ENCODE peak calls at places on chromosome 4, in four cellular contexts. B is K562, F is vagina, E is GM12878. X is an unnamed sample.

GRCh38 chr4:123037809-123038208 is 115.4 kb upstream of the NUDT6 start:
- DNase-seq in F (no peak), B (no peak), E (no peak), X (no peak)

GRCh38 chr4:118344801-118345200 is 8.0 kb downstream of the PRSS12 start:
- DNase-seq in B (no peak), E (no peak), F (no peak), X (no peak)

GRCh38 chr4:90148574-90149170 is 21.5 kb downstream of the CCSER1 start:
- DNase-seq in F (no peak), B (no peak), E (no peak), X (no peak)

GRCh38 chr4:41212221-41213203 is 1.8 kb downstream of the APBB2 start:
- DNase-seq in B (no peak), F (no peak), E (peak; percentile 70), X (peak; percentile 55)

GRCh38 chr4:37890501-37891220 is at the start of gene TBC1D1:
- DNase-seq in E (no peak), B (no peak), F (no peak), X (peak; percentile 74)

GRCh38 chr4:100525689-100526088 is 7.9 kb upstream of the EMCN start:
- DNase-seq in F (no peak), E (no peak), B (no peak), X (no peak)

GRCh38 chr4:100169796-100170485 is 20.3 kb downstream of the DDIT4L start:
- DNase-seq in F (no peak), B (no peak), E (no peak), X (no peak)

GRCh38 chr4:100014616-100015015 is 64.5 kb upstream of the H2AZ1 start:
- DNase-seq in F (no peak), E (no peak), B (no peak), X (no peak)

GRCh38 chr4:169085015-169085414 is 75.0 kb upstream of the CBR4 start:
- DNase-seq in F (no peak), B (no peak), E (no peak), X (no peak)

GRCh38 chr4:8095956-8096689 is 62.5 kb downstream of the ABLIM2 start:
- DNase-seq in F (no peak), B (no peak), E (no peak), X (no peak)

GRCh38 chr4:120004054-120004453 is 62.6 kb downstream of the MAD2L1 start:
- DNase-seq in E (no peak), B (no peak), F (no peak), X (no peak)
- TF ChIP-seq POLR2AphosphoS5 in E (no peak), B (no peak), F (no peak), X (no peak)

GRCh38 chr4:7042697-7043464 is at the start of gene TADA2B:
- DNase-seq in B (peak; percentile 99), E (peak; percentile 63), F (peak; percentile 97), X (peak; percentile 97)
- TF ChIP-seq POLR2A in B (no peak), E (no peak), F (no peak), X (peak; percentile 49)

GRCh38 chr4:184648220-184649025 is 824 bp downstream of the CASP3 start:
- DNase-seq in E (no peak), B (no peak), F (no peak), X (peak; percentile 60)

GRCh38 chr4:184647391-184648101 is 1.7 kb downstream of the CASP3 start:
- DNase-seq in F (no peak), B (no peak), E (no peak), X (no peak)

GRCh38 chr4:184645904-184646610 is 3.2 kb downstream of the CASP3 start:
- DNase-seq in E (no peak), B (no peak), F (no peak), X (no peak)

GRCh38 chr4:184643726-184644125 is 5.5 kb downstream of the CASP3 start:
- DNase-seq in F (no peak), E (no peak), B (no peak), X (no peak)

GRCh38 chr4:184644553-184645307 is 4.5 kb downstream of the CASP3 start:
- DNase-seq in B (no peak), F (no peak), E (no peak), X (no peak)
- H3K4me3 ChIP-seq in B (no peak overlapping the region), F (no peak overlapping the region), E (peak overlapping the region; percentile 33), X (no peak overlapping the region)

GRCh38 chr4:93788712-93789111 is 39.8 kb upstream of the ATOH1 start:
- DNase-seq in E (no peak), F (no peak), B (peak; percentile 12), X (no peak)

GRCh38 chr4:93791570-93792195 is 36.9 kb upstream of the ATOH1 start:
- DNase-seq in B (peak; percentile 60), E (no peak), F (no peak), X (peak; percentile 32)

GRCh38 chr4:93781198-93781597 is 47.4 kb upstream of the ATOH1 start:
- DNase-seq in B (no peak), F (no peak), E (no peak), X (no peak)

GRCh38 chr4:93786149-93786548 is 42.4 kb upstream of the ATOH1 start:
- DNase-seq in F (no peak), E (no peak), B (no peak), X (no peak)
- TF ChIP-seq POLR2AphosphoS5 in F (no peak), E (no peak), B (no peak), X (no peak)

DNA sequence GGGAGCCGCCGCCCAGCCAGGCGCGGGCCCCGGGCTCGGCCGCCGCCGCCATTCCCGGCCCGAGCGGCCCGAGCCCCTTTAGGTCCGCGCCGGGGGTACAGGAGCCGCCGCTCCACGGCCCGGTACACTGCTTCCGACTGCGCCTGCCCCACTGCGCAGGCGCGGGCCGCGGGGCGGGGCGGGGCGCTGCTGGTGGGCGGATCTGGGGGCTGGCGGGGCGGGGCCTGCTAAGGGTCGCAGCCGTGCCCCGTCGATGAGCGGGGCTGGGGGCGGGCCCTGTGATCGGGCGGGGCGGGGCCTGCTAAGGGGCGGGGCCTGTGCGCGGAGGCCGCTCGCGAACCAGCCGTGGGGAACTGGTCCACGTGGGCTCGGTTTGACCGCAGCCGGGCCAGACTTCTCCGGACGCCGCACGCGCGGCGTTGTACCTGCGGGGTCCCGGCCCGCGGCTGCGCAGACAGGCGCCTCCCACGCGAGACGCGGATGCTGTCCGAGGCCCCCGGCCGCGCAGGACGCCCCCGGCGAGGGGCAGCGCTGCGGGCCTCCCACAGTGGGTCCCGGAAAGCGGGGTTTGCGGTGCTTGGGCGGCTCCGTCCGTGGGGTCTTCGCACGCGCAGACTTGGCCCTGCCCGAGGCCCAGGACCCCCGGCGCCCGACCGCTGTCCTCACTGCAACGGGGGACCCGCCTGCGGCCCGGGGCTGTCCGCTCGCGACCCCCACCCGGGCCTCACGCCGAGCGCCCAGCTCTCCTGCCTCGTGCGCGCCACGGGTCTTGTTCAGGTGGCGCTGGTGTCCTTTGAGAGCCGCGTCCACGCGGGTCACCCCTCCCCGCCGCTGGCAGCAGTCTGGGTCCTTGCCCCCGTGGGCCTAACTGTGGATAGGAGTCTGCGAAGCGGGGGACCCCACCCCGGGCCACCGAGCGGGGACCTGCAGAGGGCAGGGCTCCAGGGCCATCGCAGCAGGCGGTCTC is at the start of gene DGKQ:
- DNase-seq in B (peak; percentile 97), E (no peak), F (no peak), X (peak; percentile 81)
- TF ChIP-seq POLR2A in B (peak; percentile 33), E (peak; percentile 61), F (no peak), X (no peak)

GRCh38 chr4:22498866-22499265 is 17.0 kb downstream of the ADGRA3 start:
- DNase-seq in F (no peak), B (no peak), E (no peak), X (no peak)
- H3K4me3 ChIP-seq in F (no peak overlapping the region), B (no peak overlapping the region), E (no peak overlapping the region), X (no peak overlapping the region)

DNA sequence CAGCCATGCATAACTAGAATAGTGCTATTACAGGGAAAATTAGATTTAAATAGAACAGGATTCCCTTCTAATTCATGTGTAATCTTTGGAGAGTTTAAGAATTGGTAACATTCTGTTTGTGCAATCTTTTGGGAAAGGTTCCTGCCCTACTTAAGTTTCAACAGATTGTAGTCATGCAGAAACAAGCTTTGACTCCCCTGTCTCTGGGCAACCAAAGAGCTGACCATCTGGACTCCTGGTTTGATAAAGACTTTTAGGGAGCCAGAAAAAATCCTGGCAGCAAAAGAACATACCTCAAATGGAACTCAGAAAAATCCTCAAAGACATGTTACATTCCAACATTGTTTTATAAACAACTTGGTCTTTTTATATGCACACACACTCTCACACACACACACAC is 191.1 kb upstream of the NEIL3 start:
- DNase-seq in F (no peak), E (no peak), B (no peak), X (no peak)
- TF ChIP-seq POLR2AphosphoS5 in F (no peak), E (no peak), B (no peak), X (no peak)

GRCh38 chr4:124711469-124712416 is 789 bp downstream of the ANKRD50 start:
- DNase-seq in B (peak; percentile 65), F (no peak), E (no peak), X (peak; percentile 57)

GRCh38 chr4:124713213-124713592 is 671 bp upstream of the ANKRD50 start:
- DNase-seq in F (no peak), E (no peak), B (peak; percentile 68), X (peak; percentile 13)

GRCh38 chr4:124710911-124711310 is 1.6 kb downstream of the ANKRD50 start:
- DNase-seq in B (no peak), F (no peak), E (no peak), X (no peak)

GRCh38 chr4:124710253-124710849 is 2.2 kb downstream of the ANKRD50 start:
- DNase-seq in E (no peak), B (no peak), F (no peak), X (no peak)

DNA sequence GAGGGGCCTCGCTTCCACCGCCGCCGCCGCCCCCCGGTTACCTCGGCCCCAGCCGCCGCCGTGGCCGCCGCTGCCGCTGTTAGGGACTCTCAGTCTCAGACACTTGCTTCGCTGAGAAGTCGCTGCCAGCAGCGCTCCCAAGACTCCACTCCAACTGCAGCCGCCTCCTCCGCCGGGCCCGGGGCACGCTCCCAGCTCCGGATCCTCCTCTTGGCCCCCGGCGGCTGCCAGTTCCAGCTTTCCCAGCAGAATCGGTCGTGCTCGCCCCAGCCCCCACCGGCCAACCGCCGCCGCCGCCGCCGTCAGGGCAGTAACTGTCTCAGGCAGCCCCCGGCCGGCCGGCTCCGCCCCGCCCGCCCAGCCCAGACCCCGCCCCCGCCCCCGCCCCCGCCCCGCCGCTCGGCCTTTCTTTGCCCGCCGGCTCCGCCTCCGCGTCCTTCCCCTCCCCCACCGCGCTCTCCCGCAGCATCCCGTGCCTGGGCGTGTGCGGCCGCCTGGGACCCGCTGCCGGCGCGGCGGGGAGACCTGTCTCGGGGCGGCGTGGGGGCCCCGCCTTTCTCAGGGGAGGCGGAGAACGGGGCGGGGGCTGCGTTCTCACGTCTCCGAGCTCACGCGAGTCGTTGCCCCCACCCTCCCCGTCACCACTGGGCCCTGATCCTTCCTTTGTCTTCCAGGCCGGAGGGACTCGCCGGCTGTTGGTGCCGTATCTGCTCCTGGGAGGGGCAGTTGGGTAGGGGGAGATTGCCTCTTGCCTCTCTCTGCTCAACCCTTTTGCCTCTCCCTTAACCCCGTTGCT is at the start of gene ANKRD50:
- DNase-seq in F (peak; percentile 95), B (peak; percentile 89), E (no peak), X (peak; percentile 83)
- TF ChIP-seq POLR2A in F (peak; percentile 67), B (peak; percentile 89), E (peak; percentile 72), X (peak; percentile 66)

GRCh38 chr4:165325732-165326512 is 1.5 kb upstream of the MSMO1 start:
- DNase-seq in F (no peak), B (peak; percentile 16), E (no peak), X (no peak)
- H3K4me3 ChIP-seq in F (peak overlapping the region; percentile 89), B (peak overlapping the region; percentile 84), E (peak overlapping the region; percentile 58), X (no peak overlapping the region)

GRCh38 chr4:31078661-31079060 is 358.5 kb downstream of the PCDH7 start:
- DNase-seq in B (no peak), F (no peak), E (no peak), X (no peak)
- TF ChIP-seq POLR2AphosphoS5 in B (no peak), F (no peak), E (no peak), X (no peak)

X was measured in prostate gland.